ENCODE peak calls at places on chromosomes 4 and X, in six cellular contexts. B is sigmoid colon, D is nucleus accumbens, H is mesendoderm, E is progenitor cell of endocrine pancreas, N is epithelial cell of prostate. P is an unnamed sample.

GRCh38 chrX:87961471-87961870 is 443.9 kb downstream of the KLHL4 start:
- DNase-seq in B (no peak), D (no peak), H (no peak), E (no peak), N (no peak), P (no peak)

GRCh38 chrX:57453901-57454300 is 137.9 kb upstream of the ZXDB start:
- DNase-seq in B (no peak), D (no peak), H (peak), E (no peak), N (no peak), P (no peak)

GRCh38 chr4:26288308-26288982 is 32.4 kb upstream of the RBPJ start:
- DNase-seq in B (no peak), D (no peak), H (no peak), E (no peak), N (peak), P (no peak)

GRCh38 chr4:68963389-68963788 is 11.8 kb upstream of the UGT2A3 start:
- DNase-seq in B (no peak), D (no peak), H (peak), E (no peak), N (no peak), P (no peak)

GRCh38 chr4:17189322-17189721 is 290.9 kb upstream of the LDB2 start:
- DNase-seq in B (no peak), D (no peak), H (no peak), E (no peak), N (no peak), P (no peak)

GRCh38 chr4:186957952-186958555 is 234.4 kb upstream of the FAT1 start:
- DNase-seq in B (no peak), D (no peak), H (no peak), E (no peak), N (no peak), P (no peak)

GRCh38 chrX:54452920-54453319 is 12.7 kb downstream of the TSR2 start:
- DNase-seq in B (no peak), D (no peak), H (peak), E (no peak), N (no peak), P (no peak)

GRCh38 chr4:156290811-156291210 is 337.1 kb upstream of the CTSO start:
- DNase-seq in B (no peak), D (no peak), H (no peak), E (no peak), N (no peak), P (no peak)

GRCh38 chr4:87680271-87680670 is 30.2 kb downstream of the DMP1 start:
- DNase-seq in B (no peak), D (no peak), H (no peak), E (no peak), N (no peak), P (no peak)

GRCh38 chr4:88738714-88739366 is 41.2 kb upstream of the NAP1L5 start:
- DNase-seq in B (no peak), D (no peak), H (no peak), E (no peak), N (no peak), P (no peak)

GRCh38 chr4:110245567-110245966 is 47.2 kb upstream of the ELOVL6 start:
- DNase-seq in B (no peak), D (no peak), H (no peak), E (no peak), N (no peak), P (no peak)

GRCh38 chr4:26859762-26860156 is 882 bp upstream of the STIM2 start:
- DNase-seq in B (no peak), D (no peak), H (peak), E (no peak), N (no peak), P (no peak)

GRCh38 chr4:150049682-150050081 is 28.6 kb upstream of the DCLK2 start:
- DNase-seq in B (no peak), D (no peak), H (no peak), E (no peak), N (no peak), P (no peak)

GRCh38 chr4:25797136-25797535 is 65.7 kb downstream of the SEL1L3 start:
- DNase-seq in B (no peak), D (no peak), H (no peak), E (no peak), N (no peak), P (no peak)

GRCh38 chrX:46559062-46559461 is 13.8 kb upstream of the ZNF674 start:
- DNase-seq in B (no peak), D (no peak), H (no peak), E (no peak), N (no peak), P (no peak)

GRCh38 chr4:30763337-30763736 is 43.2 kb downstream of the PCDH7 start:
- DNase-seq in B (no peak), D (no peak), H (no peak), E (no peak), N (no peak), P (no peak)

GRCh38 chr4:8861576-8862279 is 9.9 kb downstream of the HMX1 start:
- DNase-seq in B (no peak), D (no peak), H (peak), E (no peak), N (no peak), P (no peak)

GRCh38 chr4:87498446-87498900 is 30.7 kb downstream of the SPARCL1 start:
- DNase-seq in B (no peak), D (no peak), H (no peak), E (no peak), N (no peak), P (no peak)

GRCh38 chr4:7323872-7324650 is 110.7 kb downstream of the PSAPL1 start:
- DNase-seq in B (no peak), D (peak), H (peak), E (no peak), N (no peak), P (no peak)

GRCh38 chr4:55069248-55069647 is 56.1 kb downstream of the KDR start:
- DNase-seq in B (no peak), D (no peak), H (peak), E (no peak), N (no peak), P (no peak)

GRCh38 chr4:172011196-172011595 is 198.0 kb downstream of the GALNTL6 start:
- DNase-seq in B (no peak), D (no peak), H (no peak), E (no peak), N (no peak), P (no peak)

GRCh38 chrX:3006500-3006899 is at the start of gene ARSH:
- DNase-seq in B (no peak), D (no peak), H (no peak), E (no peak), N (no peak), P (no peak)

GRCh38 chr4:110678517-110678916 is 55.6 kb upstream of the PITX2 start:
- DNase-seq in B (no peak), D (no peak), H (no peak), E (no peak), N (no peak), P (no peak)

GRCh38 chrX:55787063-55787462 is 69.5 kb downstream of the RRAGB start:
- DNase-seq in B (no peak), D (no peak), H (no peak), E (no peak), N (no peak), P (no peak)

GRCh38 chr4:84497220-84497834 is 1.8 kb downstream of the NKX6-1 start:
- DNase-seq in B (no peak), D (no peak), H (no peak), E (no peak), N (no peak), P (no peak)

GRCh38 chr4:7417639-7418038 is 17.1 kb downstream of the PSAPL1 start:
- DNase-seq in B (peak), D (no peak), H (no peak), E (no peak), N (no peak), P (no peak)

GRCh38 chrX:136658151-136658550 is 10.2 kb downstream of the CD40LG start:
- DNase-seq in B (no peak), D (no peak), H (no peak), E (no peak), N (no peak), P (no peak)

GRCh38 chrX:123698979-123699378 is 33.9 kb downstream of the THOC2 start:
- DNase-seq in B (no peak), D (no peak), H (no peak), E (no peak), N (no peak), P (no peak)

GRCh38 chr4:2432004-2432403 is 13.2 kb downstream of the CFAP99 start:
- DNase-seq in B (no peak), D (no peak), H (no peak), E (no peak), N (no peak), P (no peak)

GRCh38 chr4:182764137-182764536 is 153.0 kb downstream of the DCTD start:
- DNase-seq in B (no peak), D (no peak), H (peak), E (no peak), N (no peak), P (no peak)

GRCh38 chrX:37921758-37922157 is 74.4 kb upstream of the DYNLT3 start:
- DNase-seq in B (no peak), D (no peak), H (no peak), E (no peak), N (peak), P (no peak)

GRCh38 chr4:106898621-106899230 is 137.4 kb downstream of the DKK2 start:
- DNase-seq in B (no peak), D (no peak), H (peak), E (peak), N (peak), P (peak)

GRCh38 chrX:14936561-14936960 is 63.3 kb downstream of the MOSPD2 start:
- DNase-seq in B (no peak), D (no peak), H (peak), E (no peak), N (no peak), P (no peak)

GRCh38 chr4:149997881-149998421 is 80.3 kb upstream of the DCLK2 start:
- DNase-seq in B (no peak), D (no peak), H (peak), E (no peak), N (peak), P (no peak)

GRCh38 chr4:111214371-111214770 is 591.5 kb upstream of the PITX2 start:
- DNase-seq in B (no peak), D (no peak), H (no peak), E (no peak), N (no peak), P (no peak)

GRCh38 chr4:119299221-119300071 is 22.5 kb downstream of the FABP2 start:
- DNase-seq in B (no peak), D (no peak), H (peak), E (no peak), N (no peak), P (no peak)

GRCh38 chrX:9573282-9574106 is 108.6 kb downstream of the TBL1X start:
- DNase-seq in B (no peak), D (no peak), H (peak), E (no peak), N (no peak), P (peak)

GRCh38 chr4:181637186-181638105 is 605.8 kb upstream of the TENM3 start:
- DNase-seq in B (no peak), D (no peak), H (no peak), E (no peak), N (no peak), P (no peak)